ENCODE peak calls at places on chromosome 2, in ten cellular contexts. One of them, this sample, is unnamed.

GRCh38 chr2:9256570-9257043 is 50.0 kb downstream of the ASAP2 start:
- DNase-seq in NCI-H446: no peak
- DNase-seq in activated CD4-positive, alpha-beta T cell treated with anti-CD3 and anti-CD28 coated beads, Interleukin-2, amount 50 U/mL, for 1 hour: no peak
- DNase-seq in fibroblast of mammary gland: peak
- DNase-seq in SHP77 treated with DMSO at 0.1 percent for 48 hours: no peak
- DNase-seq in EL: peak
- DNase-seq in skeletal muscle cell: no peak
- DNase-seq in EH: peak
- DNase-seq in HuH-7: no peak
- DNase-seq in substantia nigra: no peak
- DNase-seq in this sample: peak

GRCh38 chr2:190841707-190842505 is 38.7 kb upstream of the GLS start:
- DNase-seq in EL: peak
- DNase-seq in skeletal muscle cell: no peak
- DNase-seq in HuH-7: peak
- DNase-seq in fibroblast of mammary gland: peak
- DNase-seq in SHP77 treated with DMSO at 0.1 percent for 48 hours: no peak
- DNase-seq in EH: peak
- DNase-seq in activated CD4-positive, alpha-beta T cell treated with anti-CD3 and anti-CD28 coated beads, Interleukin-2, amount 50 U/mL, for 1 hour: no peak
- DNase-seq in NCI-H446: peak
- DNase-seq in substantia nigra: no peak
- DNase-seq in this sample: peak

GRCh38 chr2:218879881-218880748 is 537 bp upstream of the WNT10A start:
- DNase-seq in fibroblast of mammary gland: no peak
- DNase-seq in EL: no peak
- DNase-seq in NCI-H446: no peak
- DNase-seq in EH: no peak
- DNase-seq in activated CD4-positive, alpha-beta T cell treated with anti-CD3 and anti-CD28 coated beads, Interleukin-2, amount 50 U/mL, for 1 hour: peak
- DNase-seq in HuH-7: no peak
- DNase-seq in skeletal muscle cell: no peak
- DNase-seq in substantia nigra: no peak
- DNase-seq in SHP77 treated with DMSO at 0.1 percent for 48 hours: no peak
- DNase-seq in this sample: no peak

GRCh38 chr2:179344970-179345369 is 80.3 kb upstream of the SESTD1 start:
- DNase-seq in activated CD4-positive, alpha-beta T cell treated with anti-CD3 and anti-CD28 coated beads, Interleukin-2, amount 50 U/mL, for 1 hour: no peak
- DNase-seq in SHP77 treated with DMSO at 0.1 percent for 48 hours: no peak
- DNase-seq in substantia nigra: no peak
- DNase-seq in skeletal muscle cell: no peak
- DNase-seq in NCI-H446: no peak
- DNase-seq in EL: no peak
- DNase-seq in HuH-7: no peak
- DNase-seq in EH: peak
- DNase-seq in fibroblast of mammary gland: no peak
- DNase-seq in this sample: no peak

GRCh38 chr2:113158884-113159553 is 14.8 kb upstream of the PSD4 start:
- DNase-seq in fibroblast of mammary gland: peak
- DNase-seq in NCI-H446: no peak
- DNase-seq in substantia nigra: no peak
- DNase-seq in EH: peak
- DNase-seq in activated CD4-positive, alpha-beta T cell treated with anti-CD3 and anti-CD28 coated beads, Interleukin-2, amount 50 U/mL, for 1 hour: no peak
- DNase-seq in EL: peak
- DNase-seq in HuH-7: no peak
- DNase-seq in SHP77 treated with DMSO at 0.1 percent for 48 hours: no peak
- DNase-seq in skeletal muscle cell: peak
- DNase-seq in this sample: no peak

GRCh38 chr2:185857676-185858075 is 119.1 kb downstream of the FSIP2 start:
- DNase-seq in fibroblast of mammary gland: peak
- DNase-seq in EL: no peak
- DNase-seq in substantia nigra: no peak
- DNase-seq in NCI-H446: no peak
- DNase-seq in HuH-7: no peak
- DNase-seq in EH: no peak
- DNase-seq in skeletal muscle cell: peak
- DNase-seq in activated CD4-positive, alpha-beta T cell treated with anti-CD3 and anti-CD28 coated beads, Interleukin-2, amount 50 U/mL, for 1 hour: no peak
- DNase-seq in SHP77 treated with DMSO at 0.1 percent for 48 hours: no peak
- DNase-seq in this sample: no peak

GRCh38 chr2:145752091-145752806 is 1232.3 kb upstream of the ZEB2 start:
- DNase-seq in fibroblast of mammary gland: peak
- DNase-seq in skeletal muscle cell: peak
- DNase-seq in EL: peak
- DNase-seq in SHP77 treated with DMSO at 0.1 percent for 48 hours: no peak
- DNase-seq in NCI-H446: peak
- DNase-seq in HuH-7: no peak
- DNase-seq in substantia nigra: no peak
- DNase-seq in EH: peak
- DNase-seq in activated CD4-positive, alpha-beta T cell treated with anti-CD3 and anti-CD28 coated beads, Interleukin-2, amount 50 U/mL, for 1 hour: no peak
- DNase-seq in this sample: peak

GRCh38 chr2:191656389-191656788 is 21.5 kb upstream of the NABP1 start:
- DNase-seq in EH: peak
- DNase-seq in NCI-H446: no peak
- DNase-seq in fibroblast of mammary gland: peak
- DNase-seq in SHP77 treated with DMSO at 0.1 percent for 48 hours: no peak
- DNase-seq in skeletal muscle cell: peak
- DNase-seq in EL: peak
- DNase-seq in substantia nigra: no peak
- DNase-seq in activated CD4-positive, alpha-beta T cell treated with anti-CD3 and anti-CD28 coated beads, Interleukin-2, amount 50 U/mL, for 1 hour: no peak
- DNase-seq in HuH-7: no peak
- DNase-seq in this sample: no peak

GRCh38 chr2:224039770-224040088 is 643 bp upstream of the SERPINE2 start:
- DNase-seq in NCI-H446: no peak
- DNase-seq in HuH-7: peak
- DNase-seq in skeletal muscle cell: no peak
- DNase-seq in activated CD4-positive, alpha-beta T cell treated with anti-CD3 and anti-CD28 coated beads, Interleukin-2, amount 50 U/mL, for 1 hour: no peak
- DNase-seq in SHP77 treated with DMSO at 0.1 percent for 48 hours: no peak
- DNase-seq in EL: no peak
- DNase-seq in substantia nigra: no peak
- DNase-seq in EH: no peak
- DNase-seq in fibroblast of mammary gland: no peak
- DNase-seq in this sample: no peak

GRCh38 chr2:179614121-179614520 is 247.3 kb downstream of the ZNF385B start:
- DNase-seq in EH: peak
- DNase-seq in activated CD4-positive, alpha-beta T cell treated with anti-CD3 and anti-CD28 coated beads, Interleukin-2, amount 50 U/mL, for 1 hour: no peak
- DNase-seq in EL: peak
- DNase-seq in fibroblast of mammary gland: no peak
- DNase-seq in SHP77 treated with DMSO at 0.1 percent for 48 hours: no peak
- DNase-seq in HuH-7: no peak
- DNase-seq in skeletal muscle cell: no peak
- DNase-seq in substantia nigra: no peak
- DNase-seq in NCI-H446: no peak
- DNase-seq in this sample: no peak

GRCh38 chr2:144430722-144431163 is 89.2 kb downstream of the ZEB2 start:
- DNase-seq in activated CD4-positive, alpha-beta T cell treated with anti-CD3 and anti-CD28 coated beads, Interleukin-2, amount 50 U/mL, for 1 hour: no peak
- DNase-seq in substantia nigra: no peak
- DNase-seq in NCI-H446: no peak
- DNase-seq in EL: no peak
- DNase-seq in HuH-7: no peak
- DNase-seq in skeletal muscle cell: peak
- DNase-seq in fibroblast of mammary gland: peak
- DNase-seq in EH: peak
- DNase-seq in SHP77 treated with DMSO at 0.1 percent for 48 hours: no peak
- DNase-seq in this sample: peak

GRCh38 chr2:152594792-152595191 is 122.5 kb downstream of the PRPF40A start:
- DNase-seq in skeletal muscle cell: peak
- DNase-seq in HuH-7: no peak
- DNase-seq in EL: no peak
- DNase-seq in fibroblast of mammary gland: peak
- DNase-seq in EH: no peak
- DNase-seq in SHP77 treated with DMSO at 0.1 percent for 48 hours: no peak
- DNase-seq in activated CD4-positive, alpha-beta T cell treated with anti-CD3 and anti-CD28 coated beads, Interleukin-2, amount 50 U/mL, for 1 hour: no peak
- DNase-seq in NCI-H446: peak
- DNase-seq in substantia nigra: no peak
- DNase-seq in this sample: no peak

GRCh38 chr2:7880561-7880960 is 801.3 kb upstream of the ID2 start:
- DNase-seq in SHP77 treated with DMSO at 0.1 percent for 48 hours: no peak
- DNase-seq in EL: no peak
- DNase-seq in fibroblast of mammary gland: no peak
- DNase-seq in NCI-H446: no peak
- DNase-seq in HuH-7: no peak
- DNase-seq in substantia nigra: no peak
- DNase-seq in activated CD4-positive, alpha-beta T cell treated with anti-CD3 and anti-CD28 coated beads, Interleukin-2, amount 50 U/mL, for 1 hour: no peak
- DNase-seq in EH: no peak
- DNase-seq in skeletal muscle cell: no peak
- DNase-seq in this sample: no peak

GRCh38 chr2:46954951-46955571 is 39.5 kb upstream of the MCFD2 start:
- DNase-seq in HuH-7: no peak
- DNase-seq in NCI-H446: no peak
- DNase-seq in substantia nigra: no peak
- DNase-seq in SHP77 treated with DMSO at 0.1 percent for 48 hours: no peak
- DNase-seq in skeletal muscle cell: peak
- DNase-seq in fibroblast of mammary gland: peak
- DNase-seq in EH: peak
- DNase-seq in activated CD4-positive, alpha-beta T cell treated with anti-CD3 and anti-CD28 coated beads, Interleukin-2, amount 50 U/mL, for 1 hour: no peak
- DNase-seq in EL: peak
- DNase-seq in this sample: no peak

GRCh38 chr2:224971214-224971613 is 71.1 kb downstream of the DOCK10 start:
- DNase-seq in EH: no peak
- DNase-seq in HuH-7: no peak
- DNase-seq in NCI-H446: no peak
- DNase-seq in skeletal muscle cell: no peak
- DNase-seq in fibroblast of mammary gland: no peak
- DNase-seq in substantia nigra: no peak
- DNase-seq in activated CD4-positive, alpha-beta T cell treated with anti-CD3 and anti-CD28 coated beads, Interleukin-2, amount 50 U/mL, for 1 hour: peak
- DNase-seq in EL: no peak
- DNase-seq in SHP77 treated with DMSO at 0.1 percent for 48 hours: no peak
- DNase-seq in this sample: no peak

GRCh38 chr2:238720232-238720672 is 127.6 kb upstream of the TWIST2 start:
- DNase-seq in skeletal muscle cell: no peak
- DNase-seq in EL: peak
- DNase-seq in SHP77 treated with DMSO at 0.1 percent for 48 hours: no peak
- DNase-seq in HuH-7: peak
- DNase-seq in substantia nigra: no peak
- DNase-seq in EH: peak
- DNase-seq in fibroblast of mammary gland: peak
- DNase-seq in NCI-H446: no peak
- DNase-seq in activated CD4-positive, alpha-beta T cell treated with anti-CD3 and anti-CD28 coated beads, Interleukin-2, amount 50 U/mL, for 1 hour: peak
- DNase-seq in this sample: no peak

GRCh38 chr2:99545066-99545465 is 55.2 kb upstream of the REV1 start:
- DNase-seq in NCI-H446: no peak
- DNase-seq in skeletal muscle cell: no peak
- DNase-seq in EH: peak
- DNase-seq in fibroblast of mammary gland: no peak
- DNase-seq in activated CD4-positive, alpha-beta T cell treated with anti-CD3 and anti-CD28 coated beads, Interleukin-2, amount 50 U/mL, for 1 hour: no peak
- DNase-seq in SHP77 treated with DMSO at 0.1 percent for 48 hours: no peak
- DNase-seq in HuH-7: no peak
- DNase-seq in substantia nigra: no peak
- DNase-seq in EL: peak
- DNase-seq in this sample: no peak

GRCh38 chr2:237306083-237306786 is 107.7 kb downstream of the COL6A3 start:
- DNase-seq in EH: peak
- DNase-seq in fibroblast of mammary gland: peak
- DNase-seq in activated CD4-positive, alpha-beta T cell treated with anti-CD3 and anti-CD28 coated beads, Interleukin-2, amount 50 U/mL, for 1 hour: no peak
- DNase-seq in EL: peak
- DNase-seq in SHP77 treated with DMSO at 0.1 percent for 48 hours: no peak
- DNase-seq in skeletal muscle cell: no peak
- DNase-seq in HuH-7: no peak
- DNase-seq in NCI-H446: no peak
- DNase-seq in substantia nigra: no peak
- DNase-seq in this sample: no peak

GRCh38 chr2:126406267-126406666 is 249.7 kb upstream of the GYPC start:
- DNase-seq in EL: no peak
- DNase-seq in HuH-7: no peak
- DNase-seq in NCI-H446: no peak
- DNase-seq in fibroblast of mammary gland: no peak
- DNase-seq in SHP77 treated with DMSO at 0.1 percent for 48 hours: no peak
- DNase-seq in substantia nigra: no peak
- DNase-seq in skeletal muscle cell: no peak
- DNase-seq in EH: no peak
- DNase-seq in activated CD4-positive, alpha-beta T cell treated with anti-CD3 and anti-CD28 coated beads, Interleukin-2, amount 50 U/mL, for 1 hour: no peak
- DNase-seq in this sample: no peak

GRCh38 chr2:230473378-230473777 is 57.4 kb downstream of the SP100 start:
- DNase-seq in substantia nigra: no peak
- DNase-seq in HuH-7: no peak
- DNase-seq in fibroblast of mammary gland: no peak
- DNase-seq in NCI-H446: no peak
- DNase-seq in skeletal muscle cell: no peak
- DNase-seq in activated CD4-positive, alpha-beta T cell treated with anti-CD3 and anti-CD28 coated beads, Interleukin-2, amount 50 U/mL, for 1 hour: no peak
- DNase-seq in EL: peak
- DNase-seq in EH: peak
- DNase-seq in SHP77 treated with DMSO at 0.1 percent for 48 hours: no peak
- DNase-seq in this sample: no peak

GRCh38 chr2:18244840-18245239 is 315.6 kb downstream of the RDH14 start:
- DNase-seq in fibroblast of mammary gland: no peak
- DNase-seq in skeletal muscle cell: no peak
- DNase-seq in NCI-H446: peak
- DNase-seq in EL: no peak
- DNase-seq in EH: no peak
- DNase-seq in substantia nigra: no peak
- DNase-seq in HuH-7: no peak
- DNase-seq in SHP77 treated with DMSO at 0.1 percent for 48 hours: no peak
- DNase-seq in activated CD4-positive, alpha-beta T cell treated with anti-CD3 and anti-CD28 coated beads, Interleukin-2, amount 50 U/mL, for 1 hour: no peak
- DNase-seq in this sample: no peak

GRCh38 chr2:222671259-222672067 is at the start of gene MOGAT1:
- DNase-seq in EL: peak
- DNase-seq in skeletal muscle cell: no peak
- DNase-seq in EH: peak
- DNase-seq in SHP77 treated with DMSO at 0.1 percent for 48 hours: no peak
- DNase-seq in fibroblast of mammary gland: no peak
- DNase-seq in NCI-H446: peak
- DNase-seq in activated CD4-positive, alpha-beta T cell treated with anti-CD3 and anti-CD28 coated beads, Interleukin-2, amount 50 U/mL, for 1 hour: no peak
- DNase-seq in substantia nigra: peak
- DNase-seq in HuH-7: peak
- DNase-seq in this sample: no peak

GRCh38 chr2:42957109-42958035 is 165.0 kb upstream of the HAAO start:
- DNase-seq in EL: peak
- DNase-seq in activated CD4-positive, alpha-beta T cell treated with anti-CD3 and anti-CD28 coated beads, Interleukin-2, amount 50 U/mL, for 1 hour: no peak
- DNase-seq in HuH-7: peak
- DNase-seq in SHP77 treated with DMSO at 0.1 percent for 48 hours: no peak
- DNase-seq in skeletal muscle cell: no peak
- DNase-seq in fibroblast of mammary gland: peak
- DNase-seq in NCI-H446: peak
- DNase-seq in EH: peak
- DNase-seq in substantia nigra: no peak
- DNase-seq in this sample: no peak

GRCh38 chr2:9971105-9971818 is 19.8 kb downstream of the GRHL1 start:
- DNase-seq in activated CD4-positive, alpha-beta T cell treated with anti-CD3 and anti-CD28 coated beads, Interleukin-2, amount 50 U/mL, for 1 hour: no peak
- DNase-seq in HuH-7: no peak
- DNase-seq in SHP77 treated with DMSO at 0.1 percent for 48 hours: no peak
- DNase-seq in NCI-H446: no peak
- DNase-seq in substantia nigra: no peak
- DNase-seq in skeletal muscle cell: no peak
- DNase-seq in EH: peak
- DNase-seq in EL: peak
- DNase-seq in fibroblast of mammary gland: peak
- DNase-seq in this sample: no peak

GRCh38 chr2:135744761-135745314 is 3.2 kb downstream of the UBXN4 start:
- DNase-seq in NCI-H446: peak
- DNase-seq in EL: peak
- DNase-seq in skeletal muscle cell: no peak
- DNase-seq in EH: peak
- DNase-seq in activated CD4-positive, alpha-beta T cell treated with anti-CD3 and anti-CD28 coated beads, Interleukin-2, amount 50 U/mL, for 1 hour: peak
- DNase-seq in fibroblast of mammary gland: peak
- DNase-seq in HuH-7: peak
- DNase-seq in SHP77 treated with DMSO at 0.1 percent for 48 hours: no peak
- DNase-seq in substantia nigra: no peak
- DNase-seq in this sample: peak

GRCh38 chr2:25316101-25316500 is 25.6 kb downstream of the DNMT3A start:
- DNase-seq in EH: no peak
- DNase-seq in EL: no peak
- DNase-seq in HuH-7: no peak
- DNase-seq in substantia nigra: no peak
- DNase-seq in skeletal muscle cell: no peak
- DNase-seq in SHP77 treated with DMSO at 0.1 percent for 48 hours: no peak
- DNase-seq in fibroblast of mammary gland: no peak
- DNase-seq in activated CD4-positive, alpha-beta T cell treated with anti-CD3 and anti-CD28 coated beads, Interleukin-2, amount 50 U/mL, for 1 hour: no peak
- DNase-seq in NCI-H446: no peak
- DNase-seq in this sample: peak